ENCODE peak calls at places on chromosome 7, in four cellular contexts. E, W, P and A are unnamed samples.
A peak's percentile ranks its signal among the peaks of the same experiment; 100 is the strongest.

GRCh38 chr7:2529161-2530075 is 9.8 kb downstream of the LFNG start:
- DNase-seq in W (peak; percentile 46), P (no peak), E (no peak), A (no peak)

GRCh38 chr7:139725077-139725476 is 52.7 kb downstream of the HIPK2 start:
- DNase-seq in W (no peak), E (peak; percentile 50), P (no peak), A (no peak)

GRCh38 chr7:41003031-41003925 is 699.6 kb downstream of the INHBA start:
- DNase-seq in P (peak; percentile 30), E (no peak), W (no peak), A (peak; percentile 36)

GRCh38 chr7:30285067-30285530 is 702 bp downstream of the ZNRF2 start:
- DNase-seq in P (no peak), W (peak; percentile 39), E (no peak), A (peak; percentile 30)

GRCh38 chr7:136045181-136045580 is 68.0 kb upstream of the MTPN start:
- DNase-seq in E (no peak), P (no peak), W (no peak), A (no peak)

GRCh38 chr7:521221-522070 is 1.8 kb upstream of the PDGFA start:
- DNase-seq in E (no peak), P (no peak), W (no peak), A (no peak)

GRCh38 chr7:45078199-45078681 is 10.5 kb downstream of the NACAD start:
- DNase-seq in W (no peak), P (no peak), E (no peak), A (no peak)

GRCh38 chr7:115662120-115662519 is 368.4 kb downstream of the TFEC start:
- DNase-seq in E (no peak), W (no peak), P (no peak), A (no peak)

GRCh38 chr7:127887631-127888030 is 143.6 kb downstream of the LRRC4 start:
- DNase-seq in P (no peak), E (no peak), W (no peak), A (no peak)

GRCh38 chr7:142539901-142540300 is 209.4 kb upstream of the PRSS1 start:
- DNase-seq in W (no peak), E (no peak), P (no peak), A (no peak)

GRCh38 chr7:127791790-127792189 is 139.8 kb downstream of the SND1 start:
- DNase-seq in W (no peak), P (no peak), E (peak; percentile 42), A (no peak)

GRCh38 chr7:77727527-77727926 is 31.3 kb downstream of the RSBN1L start:
- DNase-seq in E (no peak), P (no peak), W (no peak), A (no peak)

GRCh38 chr7:39504963-39505362 is 61.2 kb upstream of the YAE1 start:
- DNase-seq in P (no peak), E (no peak), W (no peak), A (no peak)

GRCh38 chr7:32502656-32503189 is 7.4 kb downstream of the AVL9 start:
- DNase-seq in W (no peak), E (no peak), P (no peak), A (no peak)

GRCh38 chr7:13240349-13240748 is 552.9 kb downstream of the ARL4A start:
- DNase-seq in P (no peak), W (no peak), E (peak; percentile 4), A (no peak)